ENCODE peak calls at places on chromosomes 16 and 17, in ten cellular contexts. G, E, W, I, V, L, N, R, H and P are unnamed samples.

GRCh38 chr17:78130439-78131101 is at the start of gene TMC8:
- DNase-seq in G (no peak), E (no peak), W (no peak), I (no peak), V (no peak), L (peak), N (no peak), R (no peak), H (no peak), P (no peak)

GRCh38 chr17:42536372-42537155 is 523 bp downstream of the NAGLU start:
- DNase-seq in G (peak), E (peak), W (peak), I (peak), V (peak), L (peak), N (peak), R (no peak), H (peak), P (peak)

GRCh38 chr17:33171931-33172330 is 121.2 kb downstream of the ASIC2 start:
- DNase-seq in G (no peak), E (no peak), W (no peak), I (no peak), V (no peak), L (no peak), N (no peak), R (no peak), H (no peak), P (no peak)

GRCh38 chr16:83928341-83929055 is 24.5 kb upstream of the OSGIN1 start:
- DNase-seq in G (no peak), E (no peak), W (no peak), I (no peak), V (no peak), L (no peak), N (no peak), R (peak), H (peak), P (peak)

GRCh38 chr17:77772461-77772897 is 186.0 kb upstream of the TNRC6C start:
- DNase-seq in G (no peak), E (no peak), W (peak), I (peak), V (no peak), L (peak), N (peak), R (no peak), H (peak), P (peak)

GRCh38 chr17:39663688-39664580 is 1.2 kb upstream of the TCAP start:
- DNase-seq in G (no peak), E (no peak), W (peak), I (no peak), V (no peak), L (peak), N (peak), R (no peak), H (no peak), P (peak)

GRCh38 chr16:8236816-8237215 is 353.5 kb downstream of the TMEM114 start:
- DNase-seq in G (no peak), E (no peak), W (no peak), I (no peak), V (no peak), L (no peak), N (no peak), R (no peak), H (no peak), P (no peak)

GRCh38 chr17:79098282-79098867 is 23.8 kb downstream of the ENGASE start:
- DNase-seq in G (no peak), E (no peak), W (no peak), I (no peak), V (no peak), L (no peak), N (no peak), R (no peak), H (no peak), P (no peak)

GRCh38 chr16:27191352-27191924 is 11.9 kb upstream of the KDM8 start:
- DNase-seq in G (no peak), E (no peak), W (no peak), I (no peak), V (no peak), L (no peak), N (no peak), R (no peak), H (no peak), P (no peak)

GRCh38 chr17:1294157-1294717 is 14.8 kb downstream of the TRARG1 start:
- DNase-seq in G (no peak), E (no peak), W (no peak), I (peak), V (no peak), L (peak), N (no peak), R (no peak), H (no peak), P (no peak)

GRCh38 chr17:75346906-75347305 is 57.7 kb upstream of the SLC25A19 start:
- DNase-seq in G (no peak), E (no peak), W (no peak), I (no peak), V (no peak), L (no peak), N (no peak), R (peak), H (peak), P (no peak)

GRCh38 chr17:57092171-57092570 is 7.1 kb downstream of the AKAP1 start:
- DNase-seq in G (no peak), E (peak), W (no peak), I (no peak), V (no peak), L (no peak), N (no peak), R (no peak), H (no peak), P (no peak)

GRCh38 chr16:2663553-2664521 is 18.5 kb upstream of the KCTD5 start:
- DNase-seq in G (no peak), E (no peak), W (no peak), I (no peak), V (no peak), L (peak), N (no peak), R (peak), H (no peak), P (no peak)

GRCh38 chr17:3571043-3571900 is 13.7 kb upstream of the TRPV3 start:
- DNase-seq in G (no peak), E (no peak), W (no peak), I (no peak), V (no peak), L (no peak), N (no peak), R (no peak), H (no peak), P (no peak)

GRCh38 chr16:9007177-9007794 is 43.6 kb upstream of the USP7 start:
- DNase-seq in G (no peak), E (no peak), W (no peak), I (no peak), V (no peak), L (no peak), N (no peak), R (no peak), H (no peak), P (no peak)

GRCh38 chr16:30051518-30051917 is 14.0 kb upstream of the ALDOA start:
- DNase-seq in G (no peak), E (no peak), W (no peak), I (no peak), V (no peak), L (no peak), N (no peak), R (no peak), H (no peak), P (no peak)

GRCh38 chr16:1964046-1964505 is 550 bp downstream of the RPS2 start:
- DNase-seq in G (no peak), E (no peak), W (peak), I (no peak), V (no peak), L (no peak), N (no peak), R (no peak), H (no peak), P (no peak)

GRCh38 chr17:27622914-27623313 is 8.1 kb upstream of the LGALS9 start:
- DNase-seq in G (no peak), E (no peak), W (no peak), I (no peak), V (no peak), L (no peak), N (no peak), R (no peak), H (no peak), P (no peak)

GRCh38 chr17:79628861-79629547 is 18.2 kb upstream of the RBFOX3 start:
- DNase-seq in G (no peak), E (no peak), W (no peak), I (no peak), V (no peak), L (no peak), N (no peak), R (no peak), H (no peak), P (no peak)

GRCh38 chr17:60610481-60610880 is 10.5 kb downstream of the PPM1D start:
- DNase-seq in G (no peak), E (no peak), W (no peak), I (no peak), V (no peak), L (no peak), N (no peak), R (no peak), H (no peak), P (no peak)

GRCh38 chr16:9309844-9310243 is 218.4 kb downstream of the HAPSTR1 start:
- DNase-seq in G (no peak), E (no peak), W (no peak), I (no peak), V (no peak), L (no peak), N (no peak), R (no peak), H (no peak), P (no peak)

GRCh38 chr17:19533718-19534561 is at the start of gene SLC47A1:
- DNase-seq in G (no peak), E (no peak), W (peak), I (no peak), V (no peak), L (peak), N (peak), R (no peak), H (peak), P (peak)

GRCh38 chr17:32569171-32570080 is 82.6 kb downstream of the CDK5R1 start:
- DNase-seq in G (no peak), E (no peak), W (no peak), I (no peak), V (no peak), L (no peak), N (no peak), R (no peak), H (no peak), P (no peak)

GRCh38 chr17:7309628-7310027 is 2.2 kb downstream of the EIF5A start:
- DNase-seq in G (no peak), E (no peak), W (no peak), I (no peak), V (no peak), L (no peak), N (no peak), R (no peak), H (no peak), P (no peak)

GRCh38 chr16:2370725-2371124 is 30.2 kb upstream of the ABCA3 start:
- DNase-seq in G (no peak), E (no peak), W (no peak), I (no peak), V (no peak), L (no peak), N (no peak), R (no peak), H (no peak), P (no peak)

GRCh38 chr17:11274106-11274505 is 33.1 kb downstream of the SHISA6 start:
- DNase-seq in G (no peak), E (no peak), W (no peak), I (no peak), V (no peak), L (no peak), N (no peak), R (no peak), H (no peak), P (no peak)

GRCh38 chr16:16956376-16956775 is 514.4 kb downstream of the XYLT1 start:
- DNase-seq in G (no peak), E (no peak), W (no peak), I (no peak), V (no peak), L (no peak), N (no peak), R (no peak), H (no peak), P (no peak)

GRCh38 chr17:80862341-80862969 is 129.2 kb upstream of the CHMP6 start:
- DNase-seq in G (no peak), E (no peak), W (no peak), I (no peak), V (no peak), L (peak), N (no peak), R (no peak), H (no peak), P (no peak)

GRCh38 chr17:45110676-45111611 is 21.4 kb downstream of the PLCD3 start:
- DNase-seq in G (no peak), E (no peak), W (no peak), I (no peak), V (no peak), L (no peak), N (peak), R (no peak), H (no peak), P (no peak)